ENCODE peak calls at places on chromosomes 13 and 19, in eight cellular contexts. One of them, this sample, is unnamed.

GRCh38 chr13:74217816-74218215 is 83.6 kb upstream of the KLF12 start:
- DNase-seq in NCI-H2029: no peak
- DNase-seq in stimulated activated CD8-positive, alpha-beta memory T cell treated with anti-CD3 and anti-CD28 coated beads, Interleukin-4, amount 100 ng/mL, for 4 hours: no peak
- DNase-seq in aorta: no peak
- DNase-seq in GM04504: no peak
- DNase-seq in COR-L47: no peak
- DNase-seq in body of pancreas: no peak
- DNase-seq in iPS-NIHi11: no peak
- DNase-seq in this sample: no peak

GRCh38 chr19:18895038-18895827 is 725 bp downstream of the CERS1 start:
- DNase-seq in NCI-H2029: no peak
- DNase-seq in stimulated activated CD8-positive, alpha-beta memory T cell treated with anti-CD3 and anti-CD28 coated beads, Interleukin-4, amount 100 ng/mL, for 4 hours: no peak
- DNase-seq in aorta: no peak
- DNase-seq in GM04504: no peak
- DNase-seq in COR-L47: peak
- DNase-seq in body of pancreas: no peak
- DNase-seq in iPS-NIHi11: peak
- DNase-seq in this sample: no peak

GRCh38 chr19:14561832-14562351 is 10.0 kb downstream of the NDUFB7 start:
- DNase-seq in NCI-H2029: no peak
- DNase-seq in stimulated activated CD8-positive, alpha-beta memory T cell treated with anti-CD3 and anti-CD28 coated beads, Interleukin-4, amount 100 ng/mL, for 4 hours: no peak
- DNase-seq in aorta: peak
- DNase-seq in GM04504: no peak
- DNase-seq in COR-L47: no peak
- DNase-seq in body of pancreas: peak
- DNase-seq in iPS-NIHi11: no peak
- DNase-seq in this sample: no peak

GRCh38 chr13:113728571-113729054 is 30.4 kb upstream of the TMEM255B start:
- DNase-seq in NCI-H2029: no peak
- DNase-seq in stimulated activated CD8-positive, alpha-beta memory T cell treated with anti-CD3 and anti-CD28 coated beads, Interleukin-4, amount 100 ng/mL, for 4 hours: no peak
- DNase-seq in aorta: peak
- DNase-seq in GM04504: no peak
- DNase-seq in COR-L47: no peak
- DNase-seq in body of pancreas: no peak
- DNase-seq in iPS-NIHi11: no peak
- DNase-seq in this sample: no peak

GRCh38 chr19:19417618-19418270 is 12.3 kb downstream of the GATAD2A start:
- DNase-seq in NCI-H2029: peak
- DNase-seq in stimulated activated CD8-positive, alpha-beta memory T cell treated with anti-CD3 and anti-CD28 coated beads, Interleukin-4, amount 100 ng/mL, for 4 hours: no peak
- DNase-seq in aorta: no peak
- DNase-seq in GM04504: no peak
- DNase-seq in COR-L47: no peak
- DNase-seq in body of pancreas: no peak
- DNase-seq in iPS-NIHi11: no peak
- DNase-seq in this sample: no peak

GRCh38 chr13:109000207-109000606 is 370.8 kb downstream of the MYO16 start:
- DNase-seq in NCI-H2029: no peak
- DNase-seq in stimulated activated CD8-positive, alpha-beta memory T cell treated with anti-CD3 and anti-CD28 coated beads, Interleukin-4, amount 100 ng/mL, for 4 hours: no peak
- DNase-seq in aorta: no peak
- DNase-seq in GM04504: no peak
- DNase-seq in COR-L47: no peak
- DNase-seq in body of pancreas: no peak
- DNase-seq in iPS-NIHi11: no peak
- DNase-seq in this sample: no peak

GRCh38 chr19:21158523-21159135 is 16.8 kb downstream of the ZNF431 start:
- DNase-seq in NCI-H2029: no peak
- DNase-seq in stimulated activated CD8-positive, alpha-beta memory T cell treated with anti-CD3 and anti-CD28 coated beads, Interleukin-4, amount 100 ng/mL, for 4 hours: no peak
- DNase-seq in aorta: no peak
- DNase-seq in GM04504: peak
- DNase-seq in COR-L47: no peak
- DNase-seq in body of pancreas: no peak
- DNase-seq in iPS-NIHi11: no peak
- DNase-seq in this sample: no peak

GRCh38 chr19:4831351-4832340 is at the start of gene TICAM1:
- DNase-seq in NCI-H2029: peak
- DNase-seq in stimulated activated CD8-positive, alpha-beta memory T cell treated with anti-CD3 and anti-CD28 coated beads, Interleukin-4, amount 100 ng/mL, for 4 hours: peak
- DNase-seq in aorta: peak
- DNase-seq in GM04504: no peak
- DNase-seq in COR-L47: no peak
- DNase-seq in body of pancreas: peak
- DNase-seq in iPS-NIHi11: peak
- DNase-seq in this sample: no peak

GRCh38 chr13:33494596-33495214 is 209.2 kb upstream of the STARD13 start:
- DNase-seq in NCI-H2029: no peak
- DNase-seq in stimulated activated CD8-positive, alpha-beta memory T cell treated with anti-CD3 and anti-CD28 coated beads, Interleukin-4, amount 100 ng/mL, for 4 hours: no peak
- DNase-seq in aorta: no peak
- DNase-seq in GM04504: no peak
- DNase-seq in COR-L47: no peak
- DNase-seq in body of pancreas: no peak
- DNase-seq in iPS-NIHi11: no peak
- DNase-seq in this sample: peak

GRCh38 chr13:27171830-27172494 is 351 bp upstream of the USP12 start:
- DNase-seq in NCI-H2029: peak
- DNase-seq in stimulated activated CD8-positive, alpha-beta memory T cell treated with anti-CD3 and anti-CD28 coated beads, Interleukin-4, amount 100 ng/mL, for 4 hours: peak
- DNase-seq in aorta: peak
- DNase-seq in GM04504: peak
- DNase-seq in COR-L47: peak
- DNase-seq in body of pancreas: peak
- DNase-seq in iPS-NIHi11: peak
- DNase-seq in this sample: peak

GRCh38 chr19:45117167-45117594 is 24.2 kb downstream of the PPP1R37 start:
- DNase-seq in NCI-H2029: peak
- DNase-seq in stimulated activated CD8-positive, alpha-beta memory T cell treated with anti-CD3 and anti-CD28 coated beads, Interleukin-4, amount 100 ng/mL, for 4 hours: peak
- DNase-seq in aorta: no peak
- DNase-seq in GM04504: no peak
- DNase-seq in COR-L47: peak
- DNase-seq in body of pancreas: no peak
- DNase-seq in iPS-NIHi11: no peak
- DNase-seq in this sample: no peak

GRCh38 chr13:59680429-59681024 is 483.2 kb downstream of the DIAPH3 start:
- DNase-seq in NCI-H2029: no peak
- DNase-seq in stimulated activated CD8-positive, alpha-beta memory T cell treated with anti-CD3 and anti-CD28 coated beads, Interleukin-4, amount 100 ng/mL, for 4 hours: no peak
- DNase-seq in aorta: no peak
- DNase-seq in GM04504: no peak
- DNase-seq in COR-L47: no peak
- DNase-seq in body of pancreas: no peak
- DNase-seq in iPS-NIHi11: peak
- DNase-seq in this sample: no peak

GRCh38 chr13:107458269-107458668 is 757.1 kb downstream of the LIG4 start:
- DNase-seq in NCI-H2029: peak
- DNase-seq in stimulated activated CD8-positive, alpha-beta memory T cell treated with anti-CD3 and anti-CD28 coated beads, Interleukin-4, amount 100 ng/mL, for 4 hours: no peak
- DNase-seq in aorta: no peak
- DNase-seq in GM04504: no peak
- DNase-seq in COR-L47: no peak
- DNase-seq in body of pancreas: no peak
- DNase-seq in iPS-NIHi11: no peak
- DNase-seq in this sample: no peak

GRCh38 chr13:43865892-43866291 is 13.6 kb downstream of the CCDC122 start:
- DNase-seq in NCI-H2029: no peak
- DNase-seq in stimulated activated CD8-positive, alpha-beta memory T cell treated with anti-CD3 and anti-CD28 coated beads, Interleukin-4, amount 100 ng/mL, for 4 hours: no peak
- DNase-seq in aorta: no peak
- DNase-seq in GM04504: peak
- DNase-seq in COR-L47: no peak
- DNase-seq in body of pancreas: no peak
- DNase-seq in iPS-NIHi11: no peak
- DNase-seq in this sample: no peak

GRCh38 chr19:3440082-3440481 is 40.2 kb downstream of the SMIM24 start:
- DNase-seq in NCI-H2029: no peak
- DNase-seq in stimulated activated CD8-positive, alpha-beta memory T cell treated with anti-CD3 and anti-CD28 coated beads, Interleukin-4, amount 100 ng/mL, for 4 hours: peak
- DNase-seq in aorta: peak
- DNase-seq in GM04504: no peak
- DNase-seq in COR-L47: peak
- DNase-seq in body of pancreas: peak
- DNase-seq in iPS-NIHi11: peak
- DNase-seq in this sample: no peak

GRCh38 chr19:39297931-39298634 is 1.9 kb downstream of the IFNL1 start:
- DNase-seq in NCI-H2029: no peak
- DNase-seq in stimulated activated CD8-positive, alpha-beta memory T cell treated with anti-CD3 and anti-CD28 coated beads, Interleukin-4, amount 100 ng/mL, for 4 hours: no peak
- DNase-seq in aorta: peak
- DNase-seq in GM04504: no peak
- DNase-seq in COR-L47: no peak
- DNase-seq in body of pancreas: no peak
- DNase-seq in iPS-NIHi11: no peak
- DNase-seq in this sample: no peak

GRCh38 chr13:30121666-30122065 is 185.7 kb downstream of the KATNAL1 start:
- DNase-seq in NCI-H2029: no peak
- DNase-seq in stimulated activated CD8-positive, alpha-beta memory T cell treated with anti-CD3 and anti-CD28 coated beads, Interleukin-4, amount 100 ng/mL, for 4 hours: no peak
- DNase-seq in aorta: no peak
- DNase-seq in GM04504: no peak
- DNase-seq in COR-L47: no peak
- DNase-seq in body of pancreas: no peak
- DNase-seq in iPS-NIHi11: no peak
- DNase-seq in this sample: no peak

GRCh38 chr13:106159295-106160195 is 375.9 kb downstream of the EFNB2 start:
- DNase-seq in NCI-H2029: no peak
- DNase-seq in stimulated activated CD8-positive, alpha-beta memory T cell treated with anti-CD3 and anti-CD28 coated beads, Interleukin-4, amount 100 ng/mL, for 4 hours: no peak
- DNase-seq in aorta: no peak
- DNase-seq in GM04504: no peak
- DNase-seq in COR-L47: no peak
- DNase-seq in body of pancreas: no peak
- DNase-seq in iPS-NIHi11: no peak
- DNase-seq in this sample: no peak

This sample was measured in retinal pigment epithelial cell.